ENCODE peak calls at places on chromosome 19, in six cellular contexts. U, X, D, C, F and I are unnamed samples.

GRCh38 chr19:5926641-5927438 is 12.8 kb downstream of the CAPS start:
- DNase-seq in U (no peak), X (no peak), D (no peak), C (no peak), F (no peak), I (no peak)

GRCh38 chr19:33796164-33797100 is at the start of gene KCTD15:
- DNase-seq in U (peak; percentile 64), X (no peak), D (peak; percentile 75), C (peak; percentile 84), F (no peak), I (peak; percentile 66)

GRCh38 chr19:3361384-3362216 is 4.8 kb upstream of the NFIC start:
- DNase-seq in U (no peak), X (no peak), D (no peak), C (no peak), F (no peak), I (no peak)

GRCh38 chr19:31534786-31535185 is 185.6 kb upstream of the TSHZ3 start:
- DNase-seq in U (no peak), X (no peak), D (no peak), C (peak; percentile 24), F (no peak), I (no peak)

GRCh38 chr19:1370579-1371361 is 12.9 kb upstream of the NDUFS7 start:
- DNase-seq in U (no peak), X (no peak), D (no peak), C (no peak), F (no peak), I (no peak)

GRCh38 chr19:29552454-29553280 is 26.9 kb downstream of the VSTM2B start:
- DNase-seq in U (no peak), X (no peak), D (no peak), C (peak; percentile 24), F (peak; percentile 25), I (no peak)

GRCh38 chr19:55141696-55142095 is 7.3 kb downstream of the TNNT1 start:
- DNase-seq in U (peak; percentile 57), X (no peak), D (peak; percentile 9), C (peak; percentile 69), F (no peak), I (peak; percentile 38)

GRCh38 chr19:34236035-34236793 is 18.1 kb upstream of the GARRE1 start:
- DNase-seq in U (no peak), X (no peak), D (no peak), C (no peak), F (no peak), I (no peak)

GRCh38 chr19:8665468-8666213 is 33.0 kb downstream of the ACTL9 start:
- DNase-seq in U (no peak), X (no peak), D (no peak), C (no peak), F (no peak), I (no peak)

GRCh38 chr19:35295792-35296462 is 4.0 kb downstream of the MAG start:
- DNase-seq in U (peak; percentile 73), X (no peak), D (peak; percentile 49), C (peak; percentile 66), F (no peak), I (peak; percentile 48)

GRCh38 chr19:49061445-49061844 is 3.2 kb downstream of the NTF4 start:
- DNase-seq in U (no peak), X (no peak), D (peak; percentile 20), C (no peak), F (no peak), I (no peak)

GRCh38 chr19:23832717-23833327 is 74.1 kb upstream of the ZNF681 start:
- DNase-seq in U (no peak), X (no peak), D (no peak), C (no peak), F (no peak), I (no peak)

GRCh38 chr19:6481541-6482342 is at the start of gene DENND1C:
- DNase-seq in U (peak; percentile 74), X (peak; percentile 47), D (peak; percentile 76), C (peak; percentile 65), F (peak; percentile 45), I (peak; percentile 61)

GRCh38 chr19:9183000-9183399 is 4.2 kb downstream of the OR7D2 start:
- DNase-seq in U (no peak), X (no peak), D (no peak), C (no peak), F (no peak), I (no peak)

GRCh38 chr19:35161434-35161743 is 6.9 kb downstream of the FXYD5 start:
- DNase-seq in U (no peak), X (no peak), D (peak; percentile 86), C (no peak), F (no peak), I (no peak)

GRCh38 chr19:34226036-34226435 is 28.3 kb upstream of the GARRE1 start:
- DNase-seq in U (no peak), X (no peak), D (no peak), C (no peak), F (no peak), I (no peak)

GRCh38 chr19:6971366-6971765 is 49.9 kb downstream of the MBD3L2B start:
- DNase-seq in U (no peak), X (no peak), D (no peak), C (no peak), F (no peak), I (no peak)

GRCh38 chr19:35213678-35214632 is 14.6 kb downstream of the FAM187B start:
- DNase-seq in U (no peak), X (no peak), D (peak; percentile 13), C (no peak), F (peak; percentile 93), I (no peak)

GRCh38 chr19:6091771-6092291 is 18.5 kb downstream of the RFX2 start:
- DNase-seq in U (no peak), X (no peak), D (no peak), C (no peak), F (no peak), I (no peak)

GRCh38 chr19:9032136-9032626 is 22.0 kb upstream of the MUC16 start:
- DNase-seq in U (no peak), X (no peak), D (no peak), C (no peak), F (no peak), I (no peak)

GRCh38 chr19:11763611-11764010 is 3.2 kb upstream of the ZNF441 start:
- DNase-seq in U (no peak), X (no peak), D (no peak), C (no peak), F (no peak), I (no peak)

GRCh38 chr19:33194527-33194883 is 375 bp downstream of the LRP3 start:
- DNase-seq in U (peak; percentile 36), X (no peak), D (no peak), C (no peak), F (no peak), I (peak; percentile 38)

GRCh38 chr19:50890422-50891252 is 17.4 kb downstream of the KLK2 start:
- DNase-seq in U (no peak), X (no peak), D (no peak), C (no peak), F (peak; percentile 46), I (no peak)

GRCh38 chr19:58317481-58318072 is 9.2 kb upstream of the ZSCAN22 start:
- DNase-seq in U (peak; percentile 69), X (no peak), D (peak; percentile 36), C (no peak), F (no peak), I (no peak)

GRCh38 chr19:45917421-45918091 is 3.0 kb upstream of the NANOS2 start:
- DNase-seq in U (no peak), X (no peak), D (no peak), C (no peak), F (no peak), I (no peak)

GRCh38 chr19:16659832-16660708 is at the start of gene SMIM7:
- DNase-seq in U (peak; percentile 99), X (peak; percentile 97), D (peak; percentile 98), C (peak; percentile 98), F (peak; percentile 98), I (peak; percentile 99)

GRCh38 chr19:33988601-33989000 is 183.7 kb upstream of the LSM14A start:
- DNase-seq in U (peak; percentile 45), X (no peak), D (no peak), C (no peak), F (no peak), I (no peak)

GRCh38 chr19:5804516-5805464 is at the start of gene NRTN:
- DNase-seq in U (peak; percentile 75), X (no peak), D (peak; percentile 86), C (peak; percentile 77), F (no peak), I (peak; percentile 65)

GRCh38 chr19:5891572-5891937 is 12.0 kb downstream of the NDUFA11 start:
- DNase-seq in U (no peak), X (no peak), D (no peak), C (no peak), F (no peak), I (no peak)

GRCh38 chr19:34178276-34178614 is 5.9 kb downstream of the LSM14A start:
- DNase-seq in U (no peak), X (no peak), D (no peak), C (no peak), F (no peak), I (no peak)

GRCh38 chr19:45848922-45849321 is 14.0 kb downstream of the SYMPK start:
- DNase-seq in U (peak; percentile 37), X (peak; percentile 14), D (peak; percentile 48), C (no peak), F (no peak), I (no peak)

GRCh38 chr19:46221981-46222610 is 7.4 kb upstream of the IGFL1 start:
- DNase-seq in U (peak; percentile 78), X (no peak), D (no peak), C (peak; percentile 50), F (no peak), I (peak; percentile 63)

GRCh38 chr19:9906475-9907087 is 29.7 kb downstream of the OLFM2 start:
- DNase-seq in U (no peak), X (no peak), D (no peak), C (no peak), F (no peak), I (no peak)

GRCh38 chr19:39390460-39390758 is 497 bp downstream of the PAF1 start:
- DNase-seq in U (no peak), X (no peak), D (no peak), C (no peak), F (no peak), I (no peak)
- TF ChIP-seq CREB1 in U (peak; percentile 99), X (peak; percentile 99), D (no peak), C (peak; percentile 99), F (peak; percentile 97), I (no peak)

GRCh38 chr19:44620667-44621066 is 7.3 kb downstream of the IGSF23 start:
- DNase-seq in U (no peak), X (no peak), D (no peak), C (no peak), F (no peak), I (no peak)
- TF ChIP-seq CREB1 in U (no peak), X (no peak), D (no peak), C (no peak), F (no peak), I (no peak)

DNA sequence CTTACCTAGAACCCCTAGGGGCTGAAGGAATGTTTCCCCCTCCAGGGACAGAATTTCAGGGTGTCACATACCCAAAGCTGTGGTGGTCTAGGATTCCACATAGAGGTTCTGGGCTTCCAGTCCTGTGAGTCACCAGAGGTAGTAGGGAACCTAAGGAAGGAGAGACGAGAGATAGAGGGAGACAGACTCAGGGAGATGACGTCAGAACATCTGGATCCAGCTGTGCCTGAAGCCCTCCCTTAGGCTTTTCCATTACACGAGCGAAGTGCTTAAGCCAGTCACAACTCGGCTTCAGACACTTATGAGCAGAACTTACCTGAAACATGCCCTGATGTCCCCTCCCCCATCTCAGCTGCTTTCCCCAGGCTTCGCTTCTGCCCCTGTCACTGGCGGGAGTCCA is 11.8 kb upstream of the SELENOW start:
- DNase-seq in U (no peak), X (no peak), D (no peak), C (no peak), F (no peak), I (no peak)
- TF ChIP-seq CREB1 in U (no peak), X (peak; percentile 92), D (peak; percentile 73), C (no peak), F (no peak), I (no peak)

GRCh38 chr19:17835182-17836006 is 12.4 kb downstream of the JAK3 start:
- DNase-seq in U (no peak), X (no peak), D (no peak), C (no peak), F (no peak), I (no peak)
- TF ChIP-seq CREB1 in U (no peak), X (no peak), D (no peak), C (no peak), F (no peak), I (no peak)